ENCODE peak calls at places on chromosomes 3 and 15, in four cellular contexts. X is esophagus squamous epithelium, K is IMR-90, Z is breast epithelium. P is an unnamed sample. For H3K36me3, the result is how much of the 10 kb centered on the place peaks cover.

GRCh38 chr3:31941230-31941632 is 39.8 kb downstream of the OSBPL10 start:
- DNase-seq in X (no peak), K (no peak), Z (no peak), P (peak)

GRCh38 chr3:177041021-177041729 is 156.1 kb downstream of the TBL1XR1 start:
- DNase-seq in X (no peak), K (peak), Z (no peak), P (peak)

GRCh38 chr15:62977952-62978811 is 64.4 kb upstream of the TPM1 start:
- DNase-seq in X (no peak), K (peak), Z (no peak), P (peak)

GRCh38 chr3:119304201-119304713 is 10.1 kb downstream of the ARHGAP31 start:
- DNase-seq in X (no peak), K (peak), Z (no peak), P (peak)

GRCh38 chr15:60017538-60018199 is 13.6 kb downstream of the FOXB1 start:
- DNase-seq in X (no peak), K (no peak), Z (no peak), P (no peak)

GRCh38 chr3:38018296-38019266 is 10.9 kb downstream of the PLCD1 start:
- DNase-seq in X (no peak), K (no peak), Z (peak), P (no peak)

GRCh38 chr3:147419731-147420360 is 10.7 kb downstream of the ZIC1 start:
- DNase-seq in X (no peak), K (no peak), Z (no peak), P (no peak)

GRCh38 chr15:57540736-57541135 is 51.0 kb upstream of the MYZAP start:
- DNase-seq in X (no peak), K (no peak), Z (no peak), P (no peak)

GRCh38 chr3:126358038-126358815 is 1.0 kb upstream of the KLF15 start:
- DNase-seq in X (no peak), K (no peak), Z (no peak), P (peak)

GRCh38 chr3:171704002-171704401 is 106.3 kb downstream of the PLD1 start:
- DNase-seq in X (no peak), K (peak), Z (no peak), P (peak)

GRCh38 chr3:190105876-190106275 is 14.8 kb downstream of the P3H2 start:
- DNase-seq in X (no peak), K (no peak), Z (no peak), P (peak)

GRCh38 chr15:29670945-29671307 is 151.3 kb downstream of the TJP1 start:
- DNase-seq in X (no peak), K (peak), Z (no peak), P (peak)

GRCh38 chr3:110667216-110667615 is 404.4 kb upstream of the NECTIN3 start:
- DNase-seq in X (no peak), K (no peak), Z (no peak), P (no peak)

GRCh38 chr3:49180116-49180515 is 8.7 kb downstream of the KLHDC8B start:
- DNase-seq in X (no peak), K (no peak), Z (peak), P (no peak)

GRCh38 chr15:33720952-33721351 is 247.3 kb upstream of the CHRM5 start:
- DNase-seq in X (no peak), K (peak), Z (no peak), P (no peak)

GRCh38 chr15:56019060-56019793 is 25.8 kb upstream of the NEDD4 start:
- DNase-seq in X (no peak), K (peak), Z (no peak), P (no peak)

GRCh38 chr3:152175576-152175883 is 93.2 kb upstream of the MBNL1 start:
- DNase-seq in X (no peak), K (peak), Z (no peak), P (peak)

GRCh38 chr15:33341943-33342342 is 31.2 kb downstream of the RYR3 start:
- DNase-seq in X (no peak), K (no peak), Z (no peak), P (no peak)

GRCh38 chr3:52291508-52292181 is 4.0 kb downstream of the GLYCTK start:
- DNase-seq in X (no peak), K (no peak), Z (no peak), P (peak)

GRCh38 chr15:41597787-41598186 is 38.8 kb downstream of the TYRO3 start:
- DNase-seq in X (no peak), K (no peak), Z (no peak), P (no peak)

GRCh38 chr15:28286031-28286430 is 35.9 kb downstream of the HERC2 start:
- DNase-seq in X (no peak), K (no peak), Z (no peak), P (no peak)

GRCh38 chr15:67201136-67201535 is 53.3 kb downstream of the AAGAB start:
- DNase-seq in X (no peak), K (no peak), Z (no peak), P (peak)
- H3K36me3 ChIP-seq in X (under half), K (under half), Z (under half), P (under half)

GRCh38 chr15:51866161-51866560 is 36.7 kb downstream of the TMOD3 start:
- DNase-seq in X (no peak), K (no peak), Z (no peak), P (no peak)

GRCh38 chr15:51865291-51865690 is 35.8 kb downstream of the TMOD3 start:
- DNase-seq in X (no peak), K (no peak), Z (no peak), P (no peak)

GRCh38 chr15:51866751-51867150 is 37.3 kb downstream of the TMOD3 start:
- DNase-seq in X (no peak), K (no peak), Z (no peak), P (no peak)

GRCh38 chr15:51870774-51871173 is 41.3 kb downstream of the TMOD3 start:
- DNase-seq in X (no peak), K (no peak), Z (no peak), P (no peak)

DNA sequence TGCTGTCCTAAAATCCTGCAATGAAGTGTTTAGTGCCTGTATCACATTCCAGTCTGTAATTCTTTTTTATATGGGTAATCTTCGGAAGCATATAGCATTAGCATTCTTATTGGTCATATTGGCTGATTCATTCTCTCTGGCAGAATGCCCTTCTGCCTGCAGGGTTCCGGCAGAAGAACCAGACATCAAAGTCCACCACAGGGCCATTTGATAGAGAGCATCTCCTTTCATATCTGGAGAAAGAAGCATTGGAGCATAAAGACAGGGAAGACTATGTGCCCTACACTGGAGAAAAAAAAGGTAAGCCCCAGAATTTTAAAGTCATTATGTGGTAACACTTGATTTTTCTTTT is 39.6 kb downstream of the TMOD3 start:
- DNase-seq in X (no peak), K (peak), Z (no peak), P (peak)
- H3K36me3 ChIP-seq in X (under half), K (under half), Z (under half), P (under half)

DNA sequence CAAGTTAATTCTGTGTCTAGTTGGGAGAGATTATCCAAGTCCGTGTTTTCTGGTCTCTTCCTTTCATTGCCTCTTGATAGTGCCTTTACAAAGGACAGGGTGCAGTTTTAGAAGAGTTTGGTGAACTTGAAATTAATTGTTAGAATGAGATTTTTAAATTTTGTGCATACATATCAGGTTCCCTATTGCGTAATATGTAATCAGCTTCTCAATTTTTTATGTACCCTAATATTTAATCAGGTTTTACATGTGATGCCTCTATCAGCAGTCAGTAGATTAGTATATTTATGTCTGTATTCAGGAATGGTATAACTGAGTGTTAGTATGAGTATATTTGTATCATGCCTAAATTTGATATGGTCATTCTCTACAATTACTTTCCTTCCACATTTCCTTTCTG is 4.9 kb downstream of the SEC62 start:
- DNase-seq in X (no peak), K (no peak), Z (no peak), P (no peak)
- H3K36me3 ChIP-seq in X (under half), K (under half), Z (under half), P (under half)

DNA sequence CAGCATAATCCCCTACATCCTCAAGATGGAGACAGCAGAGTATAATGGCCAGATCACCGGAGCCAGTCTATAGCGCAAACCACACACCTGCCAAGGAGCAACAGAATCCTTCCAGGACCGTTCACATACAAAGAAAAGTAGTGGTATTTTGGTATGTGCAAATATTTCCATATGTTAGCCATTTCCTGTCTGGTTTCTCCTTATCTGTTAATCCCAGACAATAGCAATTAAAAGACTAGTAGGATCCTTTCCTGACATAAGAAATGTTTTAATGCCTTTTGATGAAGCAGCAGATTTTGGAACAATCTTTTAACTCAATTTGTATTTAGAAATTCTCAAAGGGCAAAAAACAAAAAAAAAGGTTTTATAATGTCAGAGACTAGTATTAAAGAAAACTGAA is 22.2 kb downstream of the MRPS25 start:
- DNase-seq in X (no peak), K (peak), Z (no peak), P (peak)
- H3K36me3 ChIP-seq in X (under half), K (half or more), Z (under half), P (half or more)

GRCh38 chr3:50609743-50610085 is 1.9 kb downstream of the CISH start:
- DNase-seq in X (no peak), K (no peak), Z (no peak), P (no peak)
- H3K36me3 ChIP-seq in X (under half), K (under half), Z (under half), P (under half)

GRCh38 chr15:70081612-70082011 is 16.1 kb downstream of the TLE3 start:
- DNase-seq in X (no peak), K (no peak), Z (no peak), P (no peak)

GRCh38 chr15:70079831-70080230 is 17.9 kb downstream of the TLE3 start:
- DNase-seq in X (no peak), K (no peak), Z (no peak), P (no peak)

GRCh38 chr15:70074380-70074779 is 23.3 kb downstream of the TLE3 start:
- DNase-seq in X (no peak), K (no peak), Z (no peak), P (no peak)

GRCh38 chr15:70078578-70079417 is 18.9 kb downstream of the TLE3 start:
- DNase-seq in X (no peak), K (no peak), Z (no peak), P (no peak)

GRCh38 chr15:70077436-70077835 is 20.3 kb downstream of the TLE3 start:
- DNase-seq in X (no peak), K (no peak), Z (no peak), P (no peak)
- H3K36me3 ChIP-seq in X (under half), K (half or more), Z (under half), P (half or more)

DNA sequence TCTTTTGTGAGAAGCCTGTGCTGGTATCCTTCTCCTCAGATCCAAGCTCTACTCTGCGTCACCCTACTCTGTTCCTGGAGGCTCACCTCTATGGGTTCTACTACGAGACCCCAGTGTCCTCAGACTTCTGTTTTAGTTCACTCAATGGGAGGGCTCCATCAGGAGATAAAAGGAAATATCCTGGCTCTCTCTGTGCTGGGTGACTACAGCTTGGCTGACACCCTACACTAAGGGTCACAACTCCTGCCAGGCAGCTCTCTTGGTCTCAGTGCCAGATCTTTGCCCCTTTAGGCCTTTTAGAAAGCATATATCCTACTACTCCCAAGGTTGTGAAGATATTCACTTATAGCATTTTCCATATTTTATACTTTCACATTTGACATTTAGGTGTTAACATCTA is 46.5 kb downstream of the SPG11 start:
- DNase-seq in X (no peak), K (no peak), Z (no peak), P (no peak)
- H3K36me3 ChIP-seq in X (under half), K (under half), Z (under half), P (half or more)